ENCODE peak calls at places on chromosomes 3 and 15, in five cellular contexts. One of them, this sample, is unnamed.

GRCh38 chr3:172330413-172330812 is 117.8 kb downstream of the GHSR start:
- DNase-seq in neuronal stem cell: no peak
- DNase-seq in T-helper 9 cell: no peak
- DNase-seq in T-helper 22 cell: no peak
- DNase-seq in B cell: no peak
- DNase-seq in this sample: no peak

GRCh38 chr3:77071806-77072205 is 31.9 kb downstream of the ROBO2 start:
- DNase-seq in neuronal stem cell: no peak
- DNase-seq in T-helper 9 cell: no peak
- DNase-seq in T-helper 22 cell: no peak
- DNase-seq in B cell: no peak
- DNase-seq in this sample: no peak

GRCh38 chr3:140832883-140833282 is 108.8 kb upstream of the SLC25A36 start:
- DNase-seq in neuronal stem cell: no peak
- DNase-seq in T-helper 9 cell: no peak
- DNase-seq in T-helper 22 cell: no peak
- DNase-seq in B cell: no peak
- DNase-seq in this sample: peak; percentile 25

GRCh38 chr3:18758047-18758704 is 333.0 kb upstream of the SATB1 start:
- DNase-seq in neuronal stem cell: peak; percentile 61
- DNase-seq in T-helper 9 cell: no peak
- DNase-seq in T-helper 22 cell: peak; percentile 7
- DNase-seq in B cell: peak; percentile 31
- DNase-seq in this sample: peak; percentile 12

GRCh38 chr3:56342475-56342874 is 125.8 kb downstream of the ERC2 start:
- DNase-seq in neuronal stem cell: no peak
- DNase-seq in T-helper 9 cell: no peak
- DNase-seq in T-helper 22 cell: no peak
- DNase-seq in B cell: no peak
- DNase-seq in this sample: no peak

GRCh38 chr3:152071924-152072323 is 196.8 kb upstream of the MBNL1 start:
- DNase-seq in neuronal stem cell: no peak
- DNase-seq in T-helper 9 cell: no peak
- DNase-seq in T-helper 22 cell: no peak
- DNase-seq in B cell: peak; percentile 9
- DNase-seq in this sample: peak; percentile 35

GRCh38 chr3:114389156-114389555 is 95.3 kb downstream of the TIGIT start:
- DNase-seq in neuronal stem cell: no peak
- DNase-seq in T-helper 9 cell: no peak
- DNase-seq in T-helper 22 cell: no peak
- DNase-seq in B cell: no peak
- DNase-seq in this sample: no peak

GRCh38 chr3:69012111-69012835 is 1.2 kb downstream of the EOGT start:
- DNase-seq in neuronal stem cell: no peak
- DNase-seq in T-helper 9 cell: no peak
- DNase-seq in T-helper 22 cell: no peak
- DNase-seq in B cell: peak; percentile 18
- DNase-seq in this sample: no peak

GRCh38 chr3:150394606-150395005 is 13.5 kb upstream of the TSC22D2 start:
- DNase-seq in neuronal stem cell: no peak
- DNase-seq in T-helper 9 cell: no peak
- DNase-seq in T-helper 22 cell: no peak
- DNase-seq in B cell: no peak
- DNase-seq in this sample: no peak

GRCh38 chr3:9902372-9903237 is at the start of gene IL17RE:
- DNase-seq in neuronal stem cell: no peak
- DNase-seq in T-helper 9 cell: no peak
- DNase-seq in T-helper 22 cell: no peak
- DNase-seq in B cell: no peak
- DNase-seq in this sample: no peak

GRCh38 chr3:51581529-51581928 is 43.0 kb downstream of the RAD54L2 start:
- DNase-seq in neuronal stem cell: no peak
- DNase-seq in T-helper 9 cell: no peak
- DNase-seq in T-helper 22 cell: no peak
- DNase-seq in B cell: no peak
- DNase-seq in this sample: no peak

GRCh38 chr15:85289677-85290365 is 90.6 kb upstream of the AKAP13 start:
- DNase-seq in neuronal stem cell: no peak
- DNase-seq in T-helper 9 cell: no peak
- DNase-seq in T-helper 22 cell: no peak
- DNase-seq in B cell: peak; percentile 49
- DNase-seq in this sample: peak; percentile 52

GRCh38 chr3:71599416-71599815 is 15.9 kb upstream of the FOXP1 start:
- DNase-seq in neuronal stem cell: no peak
- DNase-seq in T-helper 9 cell: no peak
- DNase-seq in T-helper 22 cell: no peak
- DNase-seq in B cell: no peak
- DNase-seq in this sample: no peak

GRCh38 chr3:188472331-188472730 is 318.4 kb downstream of the LPP start:
- DNase-seq in neuronal stem cell: no peak
- DNase-seq in T-helper 9 cell: no peak
- DNase-seq in T-helper 22 cell: no peak
- DNase-seq in B cell: no peak
- DNase-seq in this sample: no peak

This sample was measured in GM13977.